ENCODE peak calls at places on chromosomes 13 and 19, in six cellular contexts. E is tibial nerve, O is natural killer cell, Q is bronchial epithelial cell, B is WTC11, T is GM23338. C is an unnamed sample.
A peak's percentile ranks its signal among the peaks of the same experiment; 100 is the strongest.

GRCh38 chr19:6459356-6460098 is at the start of gene SLC25A23:
- DNase-seq in T (peak; percentile 82), E (peak; percentile 32), O (peak; percentile 46), Q (peak; percentile 47), B (peak; percentile 79), C (peak; percentile 83)

GRCh38 chr19:9060559-9061340 is 26.1 kb upstream of the OR1M1 start:
- DNase-seq in E (no peak), O (no peak), Q (no peak), B (no peak), T (peak; percentile 34), C (no peak)

GRCh38 chr13:51923983-51924539 is 62.3 kb downstream of the CCDC70 start:
- DNase-seq in Q (no peak), T (peak; percentile 75), E (no peak), O (no peak), B (peak; percentile 46), C (no peak)

GRCh38 chr13:97749174-97749573 is 204.3 kb upstream of the IPO5 start:
- DNase-seq in Q (peak; percentile 85), B (no peak), O (no peak), E (no peak), T (peak; percentile 15), C (no peak)

GRCh38 chr19:610071-610800 is 20.6 kb downstream of the HCN2 start:
- DNase-seq in Q (no peak), E (no peak), O (no peak), B (no peak), T (no peak), C (no peak)

GRCh38 chr13:106161186-106161585 is 374.3 kb downstream of the EFNB2 start:
- DNase-seq in O (no peak), E (no peak), B (no peak), Q (no peak), T (no peak), C (no peak)

GRCh38 chr13:112254061-112254818 is 121.9 kb upstream of the SPACA7 start:
- DNase-seq in Q (no peak), T (no peak), E (no peak), O (no peak), B (no peak), C (no peak)

GRCh38 chr19:32349724-32350475 is 4.5 kb downstream of the ZNF507 start:
- DNase-seq in B (no peak), E (no peak), Q (no peak), T (no peak), O (no peak), C (no peak)

GRCh38 chr13:112742583-112742982 is 52.7 kb downstream of the ATP11A start:
- DNase-seq in E (no peak), B (no peak), T (no peak), Q (no peak), O (no peak), C (no peak)

GRCh38 chr19:8367327-8368001 is 3.5 kb downstream of the ANGPTL4 start:
- DNase-seq in O (no peak), E (peak; percentile 75), B (peak; percentile 74), T (peak; percentile 84), Q (peak; percentile 79), C (peak; percentile 81)

GRCh38 chr13:20431080-20431479 is 94.6 kb downstream of the CRYL1 start:
- DNase-seq in B (no peak), Q (peak; percentile 98), O (no peak), T (no peak), E (no peak), C (no peak)

GRCh38 chr19:13604902-13605586 is 98.8 kb upstream of the CACNA1A start:
- DNase-seq in B (no peak), T (peak; percentile 52), O (no peak), Q (no peak), E (no peak), C (no peak)

GRCh38 chr19:2315818-2316353 is 7.9 kb upstream of the LINGO3 start:
- DNase-seq in T (peak; percentile 86), E (peak; percentile 33), O (peak; percentile 48), B (peak; percentile 82), Q (no peak), C (peak; percentile 77)

GRCh38 chr13:65336916-65337315 is 1893.2 kb downstream of the PCDH9 start:
- DNase-seq in E (no peak), Q (no peak), B (no peak), O (no peak), T (no peak), C (no peak)

GRCh38 chr13:95834134-95834765 is 157.3 kb downstream of the DNAJC3 start:
- DNase-seq in Q (peak; percentile 51), E (peak; percentile 28), B (peak; percentile 63), O (peak; percentile 47), T (peak; percentile 67), C (peak; percentile 39)

GRCh38 chr13:23570931-23571330 is 719 bp downstream of the TNFRSF19 start:
- DNase-seq in T (no peak), O (no peak), Q (peak; percentile 27), E (no peak), B (no peak), C (no peak)
- TF ChIP-seq CTCF in T (no peak), O (no peak), Q (no peak), E (no peak), B (no peak), C (no peak)

GRCh38 chr13:26706381-26706780 is 54.2 kb downstream of the GPR12 start:
- DNase-seq in B (no peak), T (peak; percentile 22), E (no peak), Q (no peak), O (no peak), C (no peak)
- TF ChIP-seq CTCF in B (no peak), T (peak; percentile 41), E (no peak), Q (no peak), O (no peak), C (no peak)

GRCh38 chr19:54432144-54432738 is 16.8 kb upstream of the LENG8 start:
- DNase-seq in B (no peak), O (no peak), Q (peak; percentile 84), E (no peak), T (no peak), C (no peak)

GRCh38 chr19:54431255-54431838 is 16.1 kb downstream of the TTYH1 start:
- DNase-seq in E (no peak), Q (peak; percentile 22), O (no peak), T (no peak), B (no peak), C (no peak)

GRCh38 chr19:54429545-54430227 is 14.4 kb downstream of the TTYH1 start:
- DNase-seq in O (no peak), Q (no peak), E (no peak), B (no peak), T (no peak), C (no peak)

GRCh38 chr19:54429176-54429495 is 13.9 kb downstream of the TTYH1 start:
- DNase-seq in Q (no peak), E (no peak), T (no peak), O (no peak), B (no peak), C (no peak)

GRCh38 chr19:54430306-54431254 is 15.3 kb downstream of the TTYH1 start:
- DNase-seq in O (no peak), B (peak; percentile 81), Q (no peak), T (peak; percentile 83), E (no peak), C (no peak)
- TF ChIP-seq CTCF in O (no peak), B (no peak), Q (peak; percentile 19), T (peak; percentile 71), E (no peak), C (no peak)

GRCh38 chr19:43906774-43907173 is 28.3 kb downstream of the ZNF45 start:
- DNase-seq in O (no peak), E (no peak), T (no peak), Q (no peak), B (no peak), C (no peak)
- TF ChIP-seq CTCF in O (no peak), E (no peak), T (no peak), Q (no peak), B (no peak), C (no peak)

GRCh38 chr13:45015300-45015699 is 26.0 kb downstream of the GPALPP1 start:
- DNase-seq in T (no peak), E (no peak), Q (peak; percentile 12), O (no peak), B (no peak), C (no peak)

GRCh38 chr13:45007823-45008222 is 18.5 kb downstream of the GPALPP1 start:
- DNase-seq in T (no peak), Q (no peak), E (no peak), B (no peak), O (no peak), C (no peak)

GRCh38 chr13:45016792-45017425 is 27.6 kb downstream of the GPALPP1 start:
- DNase-seq in B (no peak), O (no peak), T (no peak), E (no peak), Q (no peak), C (no peak)

GRCh38 chr13:45007225-45007624 is 17.9 kb downstream of the GPALPP1 start:
- DNase-seq in E (no peak), T (no peak), Q (no peak), B (no peak), O (no peak), C (no peak)

GRCh38 chr13:45011198-45011597 is 21.9 kb downstream of the GPALPP1 start:
- DNase-seq in Q (no peak), E (no peak), T (no peak), O (no peak), B (no peak), C (no peak)
- TF ChIP-seq CTCF in Q (no peak), E (no peak), T (no peak), O (no peak), B (no peak), C (no peak)

GRCh38 chr19:17296278-17296677 is 6.9 kb downstream of the ABHD8 start:
- DNase-seq in O (no peak), T (no peak), Q (peak; percentile 65), B (no peak), E (no peak), C (no peak)
- TF ChIP-seq CTCF in O (no peak), T (peak; percentile 28), Q (peak; percentile 23), B (no peak), E (no peak), C (no peak)

GRCh38 chr19:28420731-28421550 is 792.0 kb downstream of the UQCRFS1 start:
- DNase-seq in O (no peak), B (no peak), Q (no peak), E (no peak), T (no peak), C (no peak)

GRCh38 chr19:28414748-28415147 is 798.2 kb downstream of the UQCRFS1 start:
- DNase-seq in B (no peak), Q (no peak), T (no peak), O (no peak), E (no peak), C (no peak)

GRCh38 chr19:28422046-28422445 is 790.9 kb downstream of the UQCRFS1 start:
- DNase-seq in E (no peak), Q (no peak), B (no peak), T (no peak), O (no peak), C (no peak)

GRCh38 chr19:28419312-28419711 is 793.6 kb downstream of the UQCRFS1 start:
- DNase-seq in B (no peak), T (no peak), O (no peak), Q (no peak), E (no peak), C (no peak)

DNA sequence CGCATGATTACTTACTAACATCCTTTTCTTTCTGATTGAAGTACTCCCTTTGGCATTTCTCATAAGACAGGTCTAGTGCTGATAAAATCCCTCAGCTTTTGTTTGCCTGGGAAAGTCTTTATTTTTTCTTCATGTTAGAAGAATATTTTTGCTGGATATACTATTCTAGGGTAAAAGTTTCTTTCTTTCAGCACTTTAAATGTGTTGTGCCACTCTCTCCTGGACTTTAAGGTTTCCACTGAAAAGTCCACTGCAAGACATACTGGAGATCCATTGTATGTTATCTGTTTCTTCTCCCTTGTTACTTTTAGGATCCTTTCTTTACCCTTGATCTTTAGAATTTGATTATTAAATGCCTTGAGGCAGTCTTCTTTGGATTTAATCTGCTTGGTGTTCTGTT is 796.7 kb downstream of the UQCRFS1 start:
- DNase-seq in E (no peak), O (no peak), Q (no peak), B (no peak), T (no peak), C (no peak)
- TF ChIP-seq CTCF in E (no peak), O (no peak), Q (no peak), B (no peak), T (no peak), C (no peak)

C was measured in tibial artery.